ENCODE peak calls at places on chromosomes 5 and 9, in four cellular contexts. A is mammary epithelial cell, J is stomach, F is A549. U is an unnamed sample.

GRCh38 chr9:34463098-34463900 is 4.7 kb downstream of the DNAI1 start:
- DNase-seq in F (peak), J (no peak), A (peak), U (no peak)

GRCh38 chr5:74538206-74538661 is 102.3 kb downstream of the ENC1 start:
- DNase-seq in A (no peak), F (peak), J (no peak), U (peak)

GRCh38 chr9:130713286-130713975 is 19.9 kb downstream of the EXOSC2 start:
- DNase-seq in J (no peak), F (no peak), A (no peak), U (no peak)

GRCh38 chr9:34363619-34364351 is 12.9 kb downstream of the MYORG start:
- DNase-seq in A (no peak), J (no peak), F (no peak), U (no peak)

GRCh38 chr5:156431956-156432829 is 105.2 kb downstream of the SGCD start:
- DNase-seq in F (no peak), J (no peak), A (no peak), U (no peak)

GRCh38 chr5:76544268-76544926 is 78.8 kb downstream of the F2RL2 start:
- DNase-seq in J (peak), A (peak), F (peak), U (no peak)

GRCh38 chr5:115028557-115028956 is 141.2 kb downstream of the TRIM36 start:
- DNase-seq in A (no peak), J (no peak), F (no peak), U (no peak)

GRCh38 chr5:73274870-73275756 is 102.1 kb downstream of the TMEM174 start:
- DNase-seq in A (no peak), F (no peak), J (no peak), U (no peak)

GRCh38 chr5:173602423-173602822 is 14.0 kb downstream of the BOD1 start:
- DNase-seq in J (no peak), A (no peak), F (no peak), U (no peak)

GRCh38 chr5:69231851-69232250 is 2.8 kb upstream of the CDK7 start:
- DNase-seq in A (peak), J (no peak), F (no peak), U (no peak)

GRCh38 chr5:141815051-141815795 is 63.0 kb downstream of the PCDH1 start:
- DNase-seq in A (no peak), J (no peak), F (no peak), U (no peak)

GRCh38 chr9:32782476-32783167 is 718 bp upstream of the TMEM215 start:
- DNase-seq in J (no peak), A (no peak), F (no peak), U (no peak)

GRCh38 chr5:68315679-68316271 is 100.2 kb downstream of the PIK3R1 start:
- DNase-seq in J (no peak), F (no peak), A (peak), U (no peak)

GRCh38 chr9:111533099-111533785 is 8.3 kb downstream of the ZNF483 start:
- DNase-seq in F (no peak), A (no peak), J (no peak), U (no peak)

GRCh38 chr5:32578764-32579163 is 6.6 kb upstream of the SUB1 start:
- DNase-seq in F (no peak), A (no peak), J (no peak), U (no peak)

DNA sequence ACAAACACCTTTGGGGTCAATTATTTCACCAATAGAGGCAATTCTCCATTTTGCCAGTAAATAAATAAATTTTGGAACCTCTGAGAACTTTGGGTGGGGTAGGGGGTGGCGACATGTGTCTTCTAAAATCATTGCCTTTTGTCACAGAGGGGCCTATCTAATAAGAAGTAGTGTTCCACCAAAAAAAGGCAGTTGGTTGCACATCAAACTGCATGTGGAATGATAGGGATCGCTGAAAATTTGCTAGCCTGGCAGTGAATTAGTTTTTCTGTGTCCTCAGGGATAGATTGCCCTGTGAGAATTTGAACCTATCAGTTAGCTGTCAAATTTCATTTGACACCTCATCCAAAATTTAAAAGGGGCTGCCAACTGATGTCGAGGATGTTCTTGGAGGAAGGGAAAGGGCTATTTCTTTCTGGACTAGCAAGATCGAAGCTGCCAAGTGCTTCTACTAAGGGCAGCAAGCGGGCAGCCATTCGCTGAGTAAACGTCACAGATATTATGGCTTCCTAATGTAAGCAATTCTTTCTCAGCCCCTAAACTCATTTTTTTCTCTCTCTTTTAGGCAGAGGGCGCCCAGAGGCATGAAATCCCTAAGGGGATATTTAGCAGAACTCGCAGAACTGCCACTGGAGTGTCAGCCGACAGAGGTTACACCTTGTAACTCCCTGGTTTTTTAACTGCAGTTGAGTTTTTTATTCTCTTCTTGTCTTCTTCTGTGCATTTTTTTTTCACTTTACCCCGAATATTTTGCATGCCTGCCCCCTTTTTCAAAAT is 2208.1 kb upstream of the WWC1 start:
- DNase-seq in F (no peak), A (no peak), J (no peak), U (no peak)
- TF ChIP-seq CTCF in F (no peak), A (no peak), J (no peak), U (no peak)

GRCh38 chr9:16152276-16153065 is 599.6 kb downstream of the CCDC171 start:
- DNase-seq in J (no peak), F (no peak), A (no peak), U (peak)

GRCh38 chr9:16150938-16151650 is 598.3 kb downstream of the CCDC171 start:
- DNase-seq in A (no peak), F (no peak), J (no peak), U (no peak)

GRCh38 chr9:16155878-16156277 is 603.0 kb downstream of the CCDC171 start:
- DNase-seq in J (no peak), F (no peak), A (no peak), U (no peak)

GRCh38 chr9:16154570-16155078 is 601.8 kb downstream of the CCDC171 start:
- DNase-seq in A (no peak), F (peak), J (peak), U (peak)

DNA sequence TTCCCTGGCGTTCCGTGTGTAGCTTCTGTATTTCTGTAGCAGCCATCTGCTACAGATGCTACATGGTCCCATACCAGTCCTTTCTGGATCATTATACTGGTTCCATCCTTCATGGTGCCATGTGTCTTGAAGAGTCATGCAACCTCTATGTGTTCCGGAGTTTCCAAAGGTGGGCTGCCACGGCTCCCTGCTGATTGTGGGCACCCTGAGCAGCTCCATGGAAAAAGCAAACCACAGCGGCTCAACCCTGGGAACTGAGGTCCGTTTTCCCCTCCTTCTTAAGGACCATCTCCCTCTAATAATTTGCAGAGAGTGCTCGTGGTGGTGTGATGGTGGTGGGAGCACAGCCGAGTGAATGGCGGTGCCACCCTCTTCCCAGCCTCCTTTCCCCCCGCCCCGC is 600.4 kb downstream of the CCDC171 start:
- DNase-seq in F (no peak), J (no peak), A (no peak), U (peak)
- H3K27ac ChIP-seq in F (no peak), J (no peak), A (no peak), U (no peak)

DNA sequence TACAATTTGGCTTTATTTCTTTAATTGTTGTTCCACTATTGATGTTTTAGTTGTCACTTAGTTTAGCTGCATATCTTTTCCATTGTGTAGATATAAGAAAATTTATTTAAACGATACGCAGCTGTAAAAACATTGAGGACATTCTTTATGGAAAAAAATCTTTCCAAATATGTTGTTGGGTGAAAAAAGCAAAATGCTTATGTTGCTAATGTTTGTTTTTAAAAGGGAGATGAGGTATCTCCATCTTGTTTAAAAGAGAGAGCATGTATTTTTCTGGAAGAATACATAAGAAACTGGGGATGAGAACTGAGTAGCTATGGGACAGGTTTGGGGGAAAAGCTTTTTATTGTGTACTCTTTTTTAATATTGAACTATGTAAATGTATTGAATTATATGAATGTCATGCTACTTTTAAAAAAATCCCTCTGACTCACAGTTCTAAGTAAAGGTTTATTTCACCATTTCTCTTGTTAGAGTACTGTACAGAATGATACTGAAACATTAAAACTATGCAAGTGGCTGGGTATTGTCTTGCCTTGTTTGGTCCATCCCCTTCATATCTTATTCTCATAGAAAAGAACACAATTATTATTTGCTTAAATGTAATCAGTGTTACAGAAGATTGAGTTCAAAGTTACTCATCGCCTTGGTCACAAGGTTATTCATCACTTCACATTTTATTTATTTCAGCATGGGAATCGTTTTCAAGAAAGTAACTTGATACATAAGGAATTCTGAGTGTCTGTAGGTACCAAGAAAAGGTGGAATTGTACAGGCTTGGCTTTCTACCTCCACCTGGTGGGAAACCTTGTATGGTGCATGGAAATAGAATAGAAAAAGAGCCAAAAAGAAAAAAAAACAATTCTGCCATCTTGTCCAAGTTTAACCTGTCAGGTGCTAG is 85.8 kb downstream of the RIC1 start:
- DNase-seq in J (no peak), F (peak), A (peak), U (no peak)
- TF ChIP-seq CTCF in J (peak), F (peak), A (peak), U (no peak)

GRCh38 chr9:75087824-75088645 is at the start of the genes NMRK1 and OSTF1:
- DNase-seq in F (peak), A (peak), J (peak), U (peak)

GRCh38 chr9:75088646-75089368 is 493 bp downstream of the OSTF1 start:
- DNase-seq in A (peak), J (peak), F (peak), U (peak)

GRCh38 chr9:75090579-75090978 is 2.3 kb downstream of the OSTF1 start:
- DNase-seq in F (no peak), A (no peak), J (no peak), U (no peak)

GRCh38 chr9:75087279-75087823 is 604 bp downstream of the NMRK1 start:
- DNase-seq in A (peak), J (peak), F (peak), U (no peak)

GRCh38 chr9:75089369-75089766 is 1.1 kb downstream of the OSTF1 start:
- DNase-seq in A (no peak), J (no peak), F (no peak), U (no peak)
- H3K27ac ChIP-seq in A (peak), J (peak), F (peak), U (peak)

GRCh38 chr9:74940600-74940999 is 12.1 kb downstream of the C9orf40 start:
- DNase-seq in A (peak), J (no peak), F (no peak), U (no peak)
- TF ChIP-seq CTCF in A (peak), J (no peak), F (no peak), U (no peak)

GRCh38 chr9:136171801-136172411 is 33.0 kb downstream of the LHX3 start:
- DNase-seq in F (no peak), A (no peak), J (no peak), U (no peak)

GRCh38 chr9:136172412-136173079 is 32.4 kb downstream of the LHX3 start:
- DNase-seq in A (no peak), F (no peak), J (no peak), U (no peak)

GRCh38 chr9:136170291-136170901 is 34.5 kb downstream of the LHX3 start:
- DNase-seq in F (peak), A (no peak), J (peak), U (no peak)

GRCh38 chr9:136169495-136169894 is 35.4 kb downstream of the LHX3 start:
- DNase-seq in J (no peak), A (no peak), F (no peak), U (no peak)

DNA sequence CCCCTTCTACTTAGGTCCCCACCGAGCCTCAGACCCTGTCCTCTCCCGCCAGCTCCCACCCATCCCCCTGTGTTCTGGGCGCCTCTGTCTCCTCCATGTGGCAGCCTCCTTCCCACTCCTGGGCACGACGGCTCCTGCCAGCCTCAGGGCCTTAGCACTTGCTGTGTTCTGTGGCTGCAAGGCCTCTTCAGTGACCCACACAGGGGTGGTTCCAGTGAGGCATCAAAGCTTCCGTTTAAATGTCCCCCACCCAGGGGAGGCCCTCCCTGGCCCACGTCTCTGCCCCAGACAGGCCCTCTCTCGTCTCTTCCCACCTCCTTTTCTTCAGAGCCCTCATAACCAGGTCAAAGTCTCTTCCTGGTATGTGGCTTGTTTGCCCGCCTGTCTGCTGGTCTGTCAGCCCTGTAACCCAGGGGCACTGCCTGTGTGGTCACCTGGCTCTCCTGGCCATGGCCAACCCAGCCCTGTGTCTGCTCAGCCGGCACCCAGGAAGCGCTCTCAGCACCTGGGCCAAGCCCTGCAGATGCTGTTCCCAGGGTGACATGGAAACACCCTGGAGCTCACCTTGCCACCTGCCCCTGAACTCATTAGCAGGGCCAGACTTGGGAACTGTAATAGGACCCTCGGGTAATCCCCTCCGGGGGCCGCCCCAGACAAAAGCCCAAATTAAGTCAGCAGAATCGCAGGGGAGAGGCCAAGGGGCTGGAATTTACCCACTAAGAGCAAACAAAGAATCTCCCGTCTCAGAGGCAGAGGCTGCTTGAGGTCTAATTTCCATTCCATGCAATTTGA is 33.7 kb downstream of the LHX3 start:
- DNase-seq in J (no peak), F (peak), A (no peak), U (no peak)
- H3K27ac ChIP-seq in J (no peak), F (peak), A (no peak), U (no peak)

GRCh38 chr9:12884736-12885395 is 110.0 kb downstream of the LURAP1L start:
- DNase-seq in A (peak), F (peak), J (no peak), U (no peak)
- TF ChIP-seq CTCF in A (peak), F (peak), J (peak), U (peak)

GRCh38 chr9:136410500-136411287 is at the start of the genes ENTR1 and PMPCA:
- DNase-seq in J (peak), F (peak), A (peak), U (peak)

GRCh38 chr9:136412912-136413420 is 2.5 kb downstream of the PMPCA start:
- DNase-seq in A (no peak), J (no peak), F (no peak), U (no peak)

GRCh38 chr9:136407911-136408310 is 2.5 kb downstream of the ENTR1 start:
- DNase-seq in A (no peak), F (no peak), J (no peak), U (no peak)

GRCh38 chr9:136411358-136411757 is 900 bp downstream of the PMPCA start:
- DNase-seq in A (peak), F (no peak), J (no peak), U (no peak)

DNA sequence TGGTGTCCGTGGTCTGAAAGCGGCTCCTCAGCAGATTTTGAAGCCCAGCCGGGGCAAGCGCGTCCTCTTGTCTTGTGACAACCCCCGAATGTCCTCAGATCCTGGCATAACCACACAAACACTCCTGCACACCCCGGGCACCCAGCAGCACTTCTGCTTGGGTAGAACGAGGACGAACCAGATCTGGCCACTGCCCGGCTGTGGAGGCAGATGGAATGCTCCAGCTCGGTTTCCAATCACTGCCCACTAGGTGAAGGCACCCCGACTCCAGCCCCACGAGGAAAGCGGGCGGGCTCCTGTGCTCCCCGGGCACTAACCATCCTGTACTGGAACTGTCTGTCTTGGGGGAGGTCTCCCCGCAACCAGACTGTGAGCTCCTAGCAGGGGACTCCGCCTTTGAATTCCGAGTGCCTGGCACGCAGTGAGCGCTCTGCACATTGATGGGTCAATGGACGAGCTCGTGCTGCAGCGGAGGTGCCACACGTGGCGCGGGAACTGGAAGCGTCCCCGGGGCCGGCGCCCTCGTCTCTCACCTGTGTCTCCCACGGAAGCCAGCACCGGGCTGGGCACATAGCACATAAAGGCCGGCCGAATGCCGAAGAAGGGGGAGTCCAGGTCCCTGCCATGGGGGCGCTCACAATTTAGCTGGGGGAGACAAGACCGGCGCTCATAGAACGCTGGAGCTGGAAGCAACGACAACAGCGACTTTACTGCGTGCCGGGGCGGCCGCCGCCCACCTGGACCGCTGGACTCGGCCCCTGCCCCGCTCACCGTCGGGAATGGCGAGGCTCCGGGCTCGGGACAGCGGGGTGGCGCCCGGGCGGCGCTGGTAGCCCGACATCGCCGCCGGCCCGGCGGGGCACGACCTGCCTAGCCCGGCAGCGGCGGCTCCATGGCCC is 608 bp downstream of the ENTR1 start:
- DNase-seq in J (peak), A (peak), F (peak), U (no peak)
- H3K27ac ChIP-seq in J (peak), A (peak), F (peak), U (peak)

GRCh38 chr9:109794361-109795012 is 14.5 kb downstream of the PALM2AKAP2 start:
- DNase-seq in F (no peak), A (no peak), J (no peak), U (no peak)
- TF ChIP-seq CTCF in F (no peak), A (no peak), J (no peak), U (no peak)

DNA sequence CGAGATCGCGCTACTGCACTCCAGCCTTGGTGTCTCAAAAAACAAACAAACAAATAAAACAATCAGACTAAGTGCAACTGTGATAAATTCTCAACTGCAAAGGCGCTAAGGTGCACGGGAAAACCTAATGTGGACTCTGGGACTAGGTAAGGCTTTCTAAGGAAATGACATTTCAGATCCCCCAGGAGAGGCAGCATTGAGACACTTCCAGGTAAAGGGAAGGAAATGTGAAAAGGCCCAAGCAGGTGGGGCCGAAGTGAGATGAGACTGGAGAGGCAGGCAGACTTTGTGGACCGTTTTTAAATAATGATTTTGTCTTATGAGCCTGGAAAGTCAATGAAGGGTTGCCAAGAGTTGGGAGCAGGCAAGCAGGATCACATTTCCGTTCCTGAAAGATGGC is 1.9 kb upstream of the APBA1 start:
- DNase-seq in J (no peak), A (no peak), F (no peak), U (no peak)
- H3K27ac ChIP-seq in J (no peak), A (no peak), F (no peak), U (no peak)

U was measured in esophagus muscularis mucosa.